ENCODE peak calls at places on chromosomes 3 and 15, in six cellular contexts. Q is activated CD8-positive, alpha-beta memory T cell treated with anti-CD3 and anti-CD28 coated beads for 48 hours; Z is lower leg skin; E is right lobe of liver; D is cardiac fibroblast; U is effector CD4-positive, alpha-beta T cell. X is an unnamed sample.

GRCh38 chr15:71329509-71330260 is 214.4 kb downstream of the THSD4 start:
- DNase-seq in Q (no peak), Z (peak; percentile 33), E (no peak), D (peak; percentile 60), U (no peak), X (no peak)

GRCh38 chr3:100972293-100972692 is 20.9 kb downstream of the ABI3BP start:
- DNase-seq in Q (no peak), Z (no peak), E (no peak), D (no peak), U (no peak), X (no peak)

GRCh38 chr3:10524799-10525301 is 19.5 kb upstream of the ATP2B2 start:
- DNase-seq in Q (no peak), Z (no peak), E (no peak), D (no peak), U (no peak), X (no peak)

GRCh38 chr15:98647026-98647773 is 1.1 kb upstream of the IGF1R start:
- DNase-seq in Q (peak; percentile 40), Z (peak; percentile 41), E (peak; percentile 71), D (peak; percentile 47), U (peak; percentile 34), X (peak; percentile 84)

GRCh38 chr15:87349181-87349580 is 907.4 kb downstream of the NTRK3 start:
- DNase-seq in Q (no peak), Z (no peak), E (no peak), D (peak; percentile 27), U (no peak), X (no peak)

GRCh38 chr3:161266731-161267150 is 45.6 kb downstream of the NMD3 start:
- DNase-seq in Q (no peak), Z (no peak), E (no peak), D (peak; percentile 89), U (no peak), X (no peak)

GRCh38 chr3:189635385-189635784 is 4.2 kb downstream of the TP63 start:
- DNase-seq in Q (no peak), Z (no peak), E (no peak), D (no peak), U (no peak), X (no peak)

GRCh38 chr3:54967586-54968244 is 39.9 kb upstream of the LRTM1 start:
- DNase-seq in Q (no peak), Z (no peak), E (no peak), D (peak; percentile 74), U (no peak), X (peak; percentile 8)

GRCh38 chr15:32851619-32852416 is 134.0 kb downstream of the GREM1 start:
- DNase-seq in Q (no peak), Z (no peak), E (no peak), D (peak; percentile 98), U (no peak), X (no peak)

GRCh38 chr3:23202921-23203650 is at the start of gene UBE2E2:
- DNase-seq in Q (peak; percentile 29), Z (peak; percentile 35), E (peak; percentile 84), D (peak; percentile 58), U (peak; percentile 7), X (peak; percentile 77)

GRCh38 chr3:177516130-177517011 is 319.1 kb upstream of the TBL1XR1 start:
- DNase-seq in Q (no peak), Z (no peak), E (no peak), D (peak; percentile 81), U (no peak), X (peak; percentile 27)

GRCh38 chr15:61702224-61703120 is 357.8 kb downstream of the VPS13C start:
- DNase-seq in Q (no peak), Z (no peak), E (no peak), D (no peak), U (no peak), X (peak; percentile 12)

GRCh38 chr3:32972482-32973146 is 21.2 kb downstream of the CCR4 start:
- DNase-seq in Q (no peak), Z (no peak), E (no peak), D (no peak), U (no peak), X (no peak)